ENCODE peak calls at places on chromosomes 6 and 20, in nine cellular contexts. X is fibroblast of lung, S is pancreas, C is iPS DF 6.9, T is mammary epithelial cell, Z is cardiac muscle cell, J is tibial artery, I is heart right ventricle, P is Peyer's patch. F is an unnamed sample.

GRCh38 chr20:438581-439469 is 23.5 kb downstream of the TBC1D20 start:
- DNase-seq in X (no peak), S (peak; percentile 35), C (no peak), T (no peak), Z (peak; percentile 40), J (no peak), I (peak; percentile 35), P (no peak), F (no peak)

GRCh38 chr6:119079288-119079809 is 885 bp upstream of the FAM184A start:
- DNase-seq in X (peak; percentile 68), S (no peak), C (no peak), T (peak; percentile 31), Z (peak; percentile 62), J (no peak), I (no peak), P (no peak), F (no peak)

GRCh38 chr6:110352603-110353303 is 5.4 kb downstream of the METTL24 start:
- DNase-seq in X (peak; percentile 66), S (no peak), C (no peak), T (no peak), Z (peak; percentile 61), J (no peak), I (no peak), P (no peak), F (no peak)

GRCh38 chr20:46544576-46544975 is 5.9 kb downstream of the OCSTAMP start:
- DNase-seq in X (peak; percentile 51), S (no peak), C (no peak), T (no peak), Z (peak; percentile 38), J (no peak), I (no peak), P (no peak), F (no peak)

GRCh38 chr6:15672291-15672690 is 9.5 kb upstream of the DTNBP1 start:
- DNase-seq in X (no peak), S (no peak), C (no peak), T (no peak), Z (no peak), J (no peak), I (no peak), P (no peak), F (no peak)

GRCh38 chr6:161411265-161411944 is 137.5 kb upstream of the AGPAT4 start:
- DNase-seq in X (no peak), S (no peak), C (no peak), T (peak; percentile 40), Z (peak; percentile 15), J (no peak), I (no peak), P (no peak), F (no peak)

GRCh38 chr20:20083796-20084195 is 31.5 kb downstream of the CFAP61 start:
- DNase-seq in X (peak; percentile 45), S (no peak), C (no peak), T (peak; percentile 23), Z (peak; percentile 55), J (no peak), I (no peak), P (no peak), F (no peak)

GRCh38 chr20:44642203-44643153 is 9.0 kb downstream of the ADA start:
- DNase-seq in X (peak; percentile 87), S (peak; percentile 67), C (no peak), T (peak; percentile 82), Z (peak; percentile 97), J (peak; percentile 79), I (peak; percentile 68), P (peak; percentile 75), F (peak; percentile 82)

GRCh38 chr20:47493954-47494293 is 7.8 kb upstream of the NCOA3 start:
- DNase-seq in X (no peak), S (no peak), C (no peak), T (peak; percentile 54), Z (no peak), J (no peak), I (no peak), P (no peak), F (no peak)

GRCh38 chr6:149938571-149939462 is 3.0 kb upstream of the ULBP2 start:
- DNase-seq in X (no peak), S (no peak), C (no peak), T (no peak), Z (no peak), J (peak; percentile 63), I (no peak), P (no peak), F (no peak)

GRCh38 chr6:25360611-25361010 is 81.4 kb downstream of the CARMIL1 start:
- DNase-seq in X (peak; percentile 66), S (no peak), C (no peak), T (peak; percentile 56), Z (peak; percentile 75), J (no peak), I (no peak), P (no peak), F (no peak)

GRCh38 chr6:53294095-53294494 is 54.7 kb downstream of the ELOVL5 start:
- DNase-seq in X (peak; percentile 46), S (no peak), C (no peak), T (no peak), Z (peak; percentile 48), J (no peak), I (no peak), P (no peak), F (no peak)

GRCh38 chr6:41159415-41160082 is 3.4 kb downstream of the TREM2 start:
- DNase-seq in X (peak; percentile 31), S (no peak), C (no peak), T (no peak), Z (peak; percentile 52), J (no peak), I (no peak), P (no peak), F (no peak)

GRCh38 chr6:165081944-165082532 is 227.4 kb downstream of the C6orf118 start:
- DNase-seq in X (no peak), S (no peak), C (no peak), T (no peak), Z (no peak), J (no peak), I (no peak), P (no peak), F (no peak)

GRCh38 chr6:165090206-165090605 is 219.2 kb downstream of the C6orf118 start:
- DNase-seq in X (no peak), S (no peak), C (no peak), T (no peak), Z (no peak), J (no peak), I (no peak), P (no peak), F (no peak)

GRCh38 chr6:165082631-165083030 is 226.8 kb downstream of the C6orf118 start:
- DNase-seq in X (no peak), S (no peak), C (no peak), T (no peak), Z (no peak), J (no peak), I (no peak), P (no peak), F (no peak)

GRCh38 chr6:165091121-165091785 is 218.2 kb downstream of the C6orf118 start:
- DNase-seq in X (no peak), S (no peak), C (no peak), T (no peak), Z (no peak), J (no peak), I (no peak), P (no peak), F (no peak)

GRCh38 chr6:165086746-165087145 is 222.7 kb downstream of the C6orf118 start:
- DNase-seq in X (no peak), S (no peak), C (no peak), T (no peak), Z (no peak), J (no peak), I (no peak), P (no peak), F (no peak)
- H3K9me3 ChIP-seq in X (peaks cover 2% of the 10 kb centered on the region), S (no peaks in the 10 kb centered on the region), C (no peaks in the 10 kb centered on the region), T (no peaks in the 10 kb centered on the region), Z (no peaks in the 10 kb centered on the region), J (no peaks in the 10 kb centered on the region), I (no peaks in the 10 kb centered on the region), P (no peaks in the 10 kb centered on the region), F (no peaks in the 10 kb centered on the region)

GRCh38 chr20:63553933-63554290 is at the start of gene FNDC11:
- DNase-seq in X (no peak), S (peak; percentile 76), C (no peak), T (no peak), Z (peak; percentile 34), J (no peak), I (peak; percentile 58), P (no peak), F (peak; percentile 86)
- H3K4me1 ChIP-seq in X (no peaks in the 10 kb centered on the region), S (no peaks in the 10 kb centered on the region), C (peaks cover 9% of the 10 kb centered on the region), T (peaks cover 12% of the 10 kb centered on the region), Z (no peaks in the 10 kb centered on the region), J (peaks cover 14% of the 10 kb centered on the region), I (peaks cover 16% of the 10 kb centered on the region), P (no peaks in the 10 kb centered on the region), F (no peaks in the 10 kb centered on the region)

GRCh38 chr6:80145921-80146320 is 39.5 kb downstream of the BCKDHB start:
- DNase-seq in X (no peak), S (no peak), C (no peak), T (no peak), Z (no peak), J (no peak), I (no peak), P (no peak), F (no peak)

GRCh38 chr6:80142586-80142985 is 36.1 kb downstream of the BCKDHB start:
- DNase-seq in X (peak; percentile 61), S (no peak), C (no peak), T (no peak), Z (no peak), J (no peak), I (no peak), P (no peak), F (no peak)

GRCh38 chr6:80145509-80145908 is 39.0 kb downstream of the BCKDHB start:
- DNase-seq in X (no peak), S (no peak), C (no peak), T (no peak), Z (no peak), J (no peak), I (no peak), P (no peak), F (no peak)

GRCh38 chr6:80144753-80145152 is 38.3 kb downstream of the BCKDHB start:
- DNase-seq in X (no peak), S (no peak), C (no peak), T (no peak), Z (no peak), J (no peak), I (no peak), P (no peak), F (no peak)

DNA sequence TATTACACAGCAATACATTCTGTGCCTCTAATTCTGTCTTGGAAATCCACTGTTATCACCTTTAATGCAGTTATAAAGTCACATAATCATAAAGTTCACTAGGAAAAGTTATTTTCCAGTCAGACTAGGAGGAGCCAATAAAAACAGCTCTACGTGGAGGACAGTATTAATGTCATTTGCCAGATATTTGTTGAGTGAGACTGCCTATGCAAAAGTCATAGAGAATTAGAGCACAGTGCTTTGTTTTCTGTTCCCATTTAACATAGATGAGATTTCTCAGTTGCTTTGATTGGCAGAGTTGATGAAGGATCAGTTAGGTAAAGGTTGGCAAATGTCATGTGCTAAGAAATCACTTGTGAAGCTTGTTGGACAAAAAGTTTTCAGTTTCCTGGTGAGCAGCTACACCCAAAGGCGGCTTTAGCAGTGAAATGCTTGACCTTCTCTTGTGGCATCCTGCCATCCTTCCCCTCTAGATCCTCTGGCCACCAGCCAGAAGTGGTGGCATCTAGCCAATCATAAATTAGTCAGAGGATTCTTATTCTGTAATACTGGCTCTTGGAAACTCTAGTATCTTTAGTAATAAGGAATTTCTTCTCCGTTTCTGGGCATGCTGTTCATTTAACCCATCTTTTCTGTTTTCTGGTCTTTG is 37.0 kb downstream of the BCKDHB start:
- DNase-seq in X (peak; percentile 96), S (peak; percentile 62), C (no peak), T (peak; percentile 84), Z (peak; percentile 94), J (peak; percentile 85), I (peak; percentile 17), P (peak; percentile 50), F (peak; percentile 81)
- H3K9me3 ChIP-seq in X (no peaks in the 10 kb centered on the region), S (no peaks in the 10 kb centered on the region), C (no peaks in the 10 kb centered on the region), T (no peaks in the 10 kb centered on the region), Z (no peaks in the 10 kb centered on the region), J (no peaks in the 10 kb centered on the region), I (peaks cover 7% of the 10 kb centered on the region), P (no peaks in the 10 kb centered on the region), F (no peaks in the 10 kb centered on the region)

GRCh38 chr20:51750770-51751388 is 17.3 kb downstream of the ATP9A start:
- DNase-seq in X (no peak), S (no peak), C (no peak), T (no peak), Z (no peak), J (no peak), I (no peak), P (no peak), F (no peak)
- H3K4me1 ChIP-seq in X (peaks cover 22% of the 10 kb centered on the region), S (peaks cover 12% of the 10 kb centered on the region), C (peaks cover 2% of the 10 kb centered on the region), T (peaks cover 25% of the 10 kb centered on the region), Z (no peaks in the 10 kb centered on the region), J (peaks cover 32% of the 10 kb centered on the region), I (peaks cover 30% of the 10 kb centered on the region), P (peaks cover 3% of the 10 kb centered on the region), F (peaks cover 10% of the 10 kb centered on the region)

F was measured in right cardiac atrium.